ENCODE peak calls at places on chromosome 22, in four cellular contexts. M is K562, Q is GM12878, G is HepG2. K is an unnamed sample.

GRCh38 chr22:46934746-46935491 is 172.5 kb downstream of the TBC1D22A start:
- DNase-seq in M (peak), Q (peak), G (peak), K (no peak)

GRCh38 chr22:46726066-46726985 is 11.7 kb downstream of the CERK start:
- DNase-seq in Q (no peak), G (no peak), M (no peak), K (no peak)

GRCh38 chr22:39183991-39184585 is 31.6 kb upstream of the CBX7 start:
- DNase-seq in M (peak), G (peak), Q (no peak), K (no peak)

GRCh38 chr22:45166935-45167334 is 3.2 kb downstream of the NUP50 start:
- DNase-seq in G (no peak), Q (no peak), M (no peak), K (no peak)

GRCh38 chr22:27212617-27213177 is 555.3 kb downstream of the MIAT start:
- DNase-seq in Q (no peak), G (no peak), M (peak), K (no peak)

GRCh38 chr22:39214383-39215069 is 30.3 kb downstream of the PDGFB start:
- DNase-seq in G (peak), Q (no peak), M (no peak), K (peak)

GRCh38 chr22:45164217-45165123 is 745 bp downstream of the NUP50 start:
- DNase-seq in Q (no peak), G (no peak), M (peak), K (peak)

GRCh38 chr22:49900441-49901230 is 17.6 kb downstream of the ALG12 start:
- DNase-seq in G (no peak), M (no peak), Q (no peak), K (no peak)

GRCh38 chr22:20268350-20269012 is 363 bp upstream of the RTN4R start:
- DNase-seq in G (peak), Q (no peak), M (peak), K (peak)

GRCh38 chr22:37807410-37808293 is at the start of gene GCAT:
- DNase-seq in Q (peak), G (peak), M (peak), K (peak)

GRCh38 chr22:19971276-19972124 is 29.9 kb upstream of the TXNRD2 start:
- DNase-seq in M (no peak), Q (no peak), G (no peak), K (no peak)

GRCh38 chr22:39098026-39098425 is 982 bp downstream of the APOBEC3H start:
- DNase-seq in G (no peak), Q (peak), M (no peak), K (peak)

GRCh38 chr22:27754247-27754887 is 47.2 kb downstream of the MN1 start:
- DNase-seq in M (peak), Q (no peak), G (no peak), K (no peak)

GRCh38 chr22:29511126-29511854 is 31.3 kb downstream of the NEFH start:
- DNase-seq in Q (no peak), M (no peak), G (no peak), K (no peak)

GRCh38 chr22:43541462-43542407 is 129.9 kb downstream of the MPPED1 start:
- DNase-seq in Q (no peak), M (no peak), G (no peak), K (no peak)

GRCh38 chr22:29799217-29799680 is 32.1 kb downstream of the UQCR10 start:
- DNase-seq in Q (no peak), G (peak), M (peak), K (no peak)

GRCh38 chr22:43854786-43855271 is 7.5 kb downstream of the SULT4A1 start:
- DNase-seq in Q (no peak), G (no peak), M (no peak), K (no peak)

GRCh38 chr22:36385491-36386350 is 2.0 kb downstream of the MYH9 start:
- DNase-seq in M (no peak), Q (no peak), G (peak), K (no peak)

GRCh38 chr22:36387914-36388864 is at the start of gene MYH9:
- DNase-seq in Q (peak), G (peak), M (peak), K (peak)

GRCh38 chr22:36387664-36387913 is 178 bp downstream of the MYH9 start:
- DNase-seq in G (no peak), M (no peak), Q (no peak), K (no peak)

GRCh38 chr22:36386351-36386899 is 1.3 kb downstream of the MYH9 start:
- DNase-seq in M (peak), G (no peak), Q (peak), K (no peak)

DNA sequence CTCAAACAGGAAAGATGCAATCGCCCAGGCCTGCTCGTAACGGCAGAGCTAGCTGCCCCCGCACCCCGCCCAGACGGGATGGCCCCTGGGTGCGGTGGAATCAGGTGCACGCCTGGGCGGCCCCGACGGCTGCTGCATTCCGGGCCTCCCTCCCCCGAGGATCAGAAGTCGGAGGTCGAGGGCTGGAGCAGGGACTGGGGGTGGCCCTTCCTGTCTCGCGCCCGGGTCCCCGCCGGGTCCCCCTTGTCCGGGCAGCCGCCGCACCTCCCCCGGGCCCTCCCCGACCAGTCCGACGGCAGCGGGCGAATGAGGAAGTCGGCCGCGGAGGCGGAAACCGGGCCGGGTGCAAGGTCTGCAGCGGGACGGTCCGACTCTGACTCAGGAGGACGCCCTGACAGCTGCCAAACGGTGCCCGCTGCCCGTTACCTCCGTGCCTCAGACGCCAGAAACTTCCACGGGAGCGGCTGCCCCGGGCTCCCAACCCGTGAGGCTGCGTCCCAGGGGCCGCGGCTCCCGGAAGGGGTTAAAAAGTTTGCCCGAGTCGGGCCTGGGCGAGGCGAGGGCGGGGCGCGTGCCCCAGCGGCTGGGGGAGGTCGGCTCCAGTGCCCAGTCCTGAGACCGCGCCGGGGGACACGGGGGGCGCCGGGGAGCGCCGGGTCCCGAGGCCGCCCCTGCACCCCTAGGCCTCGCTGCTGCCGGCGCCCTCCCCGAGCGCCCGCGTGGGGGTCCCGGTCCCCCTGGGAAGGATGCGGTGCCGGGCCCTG is 685 bp downstream of the MYH9 start:
- DNase-seq in M (peak), G (no peak), Q (no peak), K (peak)
- TF ChIP-seq ETV6 in M (no peak), G (no peak), Q (no peak), K (no peak)

GRCh38 chr22:41725510-41726110 is 26.3 kb downstream of the MEI1 start:
- DNase-seq in Q (no peak), M (peak), G (peak), K (no peak)
- TF ChIP-seq ETV6 in Q (no peak), M (no peak), G (no peak), K (no peak)

GRCh38 chr22:32665676-32666075 is 135.8 kb upstream of the TIMP3 start:
- DNase-seq in Q (no peak), G (no peak), M (no peak), K (no peak)
- TF ChIP-seq ETV6 in Q (no peak), G (no peak), M (no peak), K (no peak)

DNA sequence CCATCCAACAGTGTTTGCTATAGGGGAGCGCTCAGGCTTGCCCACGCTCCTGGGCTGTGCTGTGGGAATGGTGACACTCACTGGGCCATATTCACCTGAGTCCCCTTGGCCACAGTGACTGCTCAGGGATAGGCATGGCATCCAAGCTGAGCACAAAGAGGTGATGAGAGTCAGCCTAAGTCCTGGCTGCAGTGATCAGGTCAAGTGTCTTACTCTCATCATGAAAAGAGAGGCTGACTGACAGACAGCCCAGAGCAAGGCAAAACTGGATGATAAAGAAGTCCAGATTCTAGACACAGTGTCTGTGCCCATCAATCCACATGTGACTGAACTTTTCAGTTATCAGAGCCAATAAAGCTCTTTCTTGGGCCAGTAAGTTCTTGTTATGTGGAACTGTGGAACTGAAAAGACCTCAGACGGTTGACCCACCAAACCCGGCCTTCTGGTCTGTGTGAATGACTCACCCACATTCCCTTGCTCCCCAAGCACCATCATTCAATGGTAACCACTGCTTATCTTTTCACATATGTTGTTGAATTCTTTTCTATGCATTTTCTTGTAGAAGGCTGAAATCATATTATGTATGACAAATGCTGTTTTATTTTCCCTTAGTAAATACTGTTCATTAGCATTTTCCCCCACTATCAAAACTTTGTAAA is 43.2 kb upstream of the YPEL1 start:
- DNase-seq in M (peak), Q (no peak), G (no peak), K (no peak)
- TF ChIP-seq ETV6 in M (no peak), Q (no peak), G (no peak), K (no peak)

GRCh38 chr22:17137226-17137625 is 16.1 kb upstream of the TMEM121B start:
- DNase-seq in G (no peak), M (no peak), Q (no peak), K (no peak)
- TF ChIP-seq ETV6 in G (no peak), M (no peak), Q (no peak), K (no peak)

DNA sequence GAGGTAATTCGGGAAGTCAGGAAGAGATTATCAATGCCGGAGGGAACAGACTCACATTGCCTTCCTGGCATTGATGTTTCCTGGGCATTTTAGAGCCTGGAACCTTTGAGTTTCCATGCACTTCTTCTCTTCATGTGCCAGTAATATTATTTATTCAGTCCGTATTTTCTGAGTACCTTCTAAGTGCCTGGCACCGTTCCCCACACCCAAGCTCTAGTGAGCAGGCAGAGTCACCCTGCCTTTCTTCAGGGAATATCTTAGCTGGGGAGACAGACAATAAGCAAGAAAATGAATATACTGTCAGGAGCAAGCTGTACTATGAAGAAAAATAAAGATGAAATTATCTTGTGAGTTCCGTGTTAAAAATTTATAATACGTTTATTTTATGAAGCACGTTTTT is 136.2 kb upstream of the SEZ6L start:
- DNase-seq in G (no peak), Q (no peak), M (no peak), K (no peak)
- TF ChIP-seq ETV6 in G (no peak), Q (no peak), M (no peak), K (no peak)

K was measured in WTC11.